ENCODE peak calls at places on chromosome 19, in seven cellular contexts. H, T, U, I, A, F and J are unnamed samples.

GRCh38 chr19:8988204-8988603 is 22.0 kb downstream of the MUC16 start:
- DNase-seq in H (no peak), T (no peak), U (no peak), I (no peak), A (peak; percentile 7), F (no peak), J (no peak)

GRCh38 chr19:38700350-38700932 is 43.8 kb downstream of the CAPN12 start:
- DNase-seq in H (no peak), T (no peak), U (no peak), I (no peak), A (no peak), F (no peak), J (no peak)

GRCh38 chr19:15812059-15812722 is 3.3 kb downstream of the OR10H1 start:
- DNase-seq in H (no peak), T (no peak), U (no peak), I (no peak), A (peak; percentile 13), F (no peak), J (no peak)

GRCh38 chr19:45406165-45406956 is at the start of gene POLR1G:
- DNase-seq in H (peak; percentile 86), T (peak; percentile 83), U (peak; percentile 90), I (peak; percentile 63), A (peak; percentile 68), F (peak; percentile 93), J (peak; percentile 92)

GRCh38 chr19:4449022-4449825 is 8.4 kb downstream of the UBXN6 start:
- DNase-seq in H (no peak), T (no peak), U (no peak), I (no peak), A (no peak), F (peak; percentile 6), J (no peak)

GRCh38 chr19:677601-678380 is 1.6 kb downstream of the FSTL3 start:
- DNase-seq in H (peak; percentile 57), T (no peak), U (no peak), I (no peak), A (no peak), F (no peak), J (peak; percentile 64)

GRCh38 chr19:9711815-9712214 is 36.9 kb upstream of the ZNF562 start:
- DNase-seq in H (no peak), T (no peak), U (no peak), I (no peak), A (no peak), F (no peak), J (no peak)

GRCh38 chr19:55585658-55586339 is 5.2 kb upstream of the ZNF579 start:
- DNase-seq in H (peak; percentile 93), T (peak; percentile 68), U (peak; percentile 55), I (no peak), A (peak; percentile 34), F (peak; percentile 58), J (peak; percentile 77)

GRCh38 chr19:44598880-44599279 is 14.5 kb upstream of the IGSF23 start:
- DNase-seq in H (peak; percentile 59), T (no peak), U (no peak), I (no peak), A (no peak), F (no peak), J (no peak)

GRCh38 chr19:10079031-10079453 is 7.1 kb upstream of the SHFL start:
- DNase-seq in H (no peak), T (no peak), U (no peak), I (no peak), A (no peak), F (no peak), J (no peak)

GRCh38 chr19:4976412-4977298 is 7.7 kb downstream of the KDM4B start:
- DNase-seq in H (peak; percentile 75), T (peak; percentile 99), U (no peak), I (peak; percentile 92), A (no peak), F (peak; percentile 10), J (peak; percentile 99)

GRCh38 chr19:45470147-45471081 is 2.6 kb downstream of the FOSB start:
- DNase-seq in H (peak; percentile 44), T (peak; percentile 32), U (peak; percentile 39), I (no peak), A (no peak), F (no peak), J (peak; percentile 83)

GRCh38 chr19:18264428-18264827 is 9.8 kb downstream of the IQCN start:
- DNase-seq in H (no peak), T (no peak), U (no peak), I (no peak), A (no peak), F (no peak), J (no peak)

GRCh38 chr19:8512115-8512967 is 1.6 kb downstream of the ZNF414 start:
- DNase-seq in H (no peak), T (no peak), U (peak; percentile 30), I (no peak), A (no peak), F (no peak), J (no peak)

GRCh38 chr19:46821512-46822359 is 28.9 kb downstream of the AP2S1 start:
- DNase-seq in H (peak; percentile 24), T (no peak), U (peak; percentile 55), I (no peak), A (peak; percentile 26), F (no peak), J (no peak)

GRCh38 chr19:29779921-29780320 is 31.9 kb upstream of the CCNE1 start:
- DNase-seq in H (no peak), T (no peak), U (no peak), I (no peak), A (no peak), F (no peak), J (no peak)

GRCh38 chr19:29845576-29846176 is 33.9 kb downstream of the CCNE1 start:
- DNase-seq in H (peak; percentile 66), T (peak; percentile 5), U (peak; percentile 36), I (no peak), A (peak; percentile 26), F (no peak), J (peak; percentile 56)

GRCh38 chr19:46291829-46292228 is 5.0 kb upstream of the HIF3A start:
- DNase-seq in H (no peak), T (no peak), U (no peak), I (no peak), A (no peak), F (no peak), J (no peak)

GRCh38 chr19:1182727-1183126 is 8.7 kb upstream of the SBNO2 start:
- DNase-seq in H (no peak), T (no peak), U (no peak), I (no peak), A (no peak), F (no peak), J (no peak)

GRCh38 chr19:43594081-43594697 is 1.7 kb downstream of the IRGQ start:
- DNase-seq in H (no peak), T (no peak), U (no peak), I (no peak), A (no peak), F (no peak), J (no peak)